ENCODE peak calls at places on chromosomes 3 and 15, in eight cellular contexts. R is activated CD4-positive, alpha-beta T cell treated with anti-CD3 and anti-CD28 coated beads, Interleukin-2, amount 10 ng/mL, durations not matched to agents 7 days and 5 days; P is activated CD8-positive, alpha-beta T cell treated with anti-CD3 and anti-CD28 coated beads for 36 hours; A is psoas muscle; C is mammary epithelial cell; I is GDM1; Z is gastrocnemius medialis; F is mesendoderm. M is an unnamed sample.

GRCh38 chr15:42832577-42832976 is 88.0 kb downstream of the TTBK2 start:
- DNase-seq in Z (no peak), P (no peak), R (no peak), A (no peak), I (no peak), C (peak; percentile 96), F (no peak), M (no peak)

GRCh38 chr3:45029216-45029615 is 3.1 kb downstream of the CLEC3B start:
- DNase-seq in I (no peak), P (no peak), R (no peak), Z (no peak), F (no peak), A (no peak), C (no peak), M (no peak)

GRCh38 chr3:9810357-9810726 is 280 bp downstream of the TTLL3 start:
- DNase-seq in P (no peak), F (peak; percentile 34), R (no peak), A (no peak), C (no peak), I (no peak), Z (no peak), M (no peak)

GRCh38 chr15:92226020-92226612 is 167.6 kb upstream of the ST8SIA2 start:
- DNase-seq in A (no peak), I (no peak), C (peak; percentile 37), Z (no peak), P (no peak), F (peak; percentile 71), R (no peak), M (no peak)

GRCh38 chr3:51063074-51063473 is 322.0 kb upstream of the MANF start:
- DNase-seq in R (no peak), Z (no peak), I (no peak), C (no peak), F (no peak), P (no peak), A (peak; percentile 51), M (no peak)

GRCh38 chr3:33791477-33792166 is 6.8 kb upstream of the PDCD6IP start:
- DNase-seq in I (peak; percentile 31), R (no peak), A (no peak), C (peak; percentile 100), Z (no peak), F (no peak), P (peak; percentile 45), M (no peak)

GRCh38 chr3:34837848-34838741 is 801.2 kb upstream of the ARPP21 start:
- DNase-seq in C (no peak), F (no peak), I (no peak), A (no peak), P (no peak), R (no peak), Z (no peak), M (no peak)

GRCh38 chr3:100047455-100048141 is 66.7 kb downstream of the FILIP1L start:
- DNase-seq in F (no peak), I (peak; percentile 28), C (peak; percentile 97), A (no peak), P (no peak), Z (peak; percentile 40), R (no peak), M (no peak)

GRCh38 chr15:48962662-48963523 is 826 bp downstream of the SHC4 start:
- DNase-seq in C (peak; percentile 59), F (peak; percentile 49), P (peak; percentile 33), I (no peak), R (no peak), Z (peak; percentile 66), A (peak; percentile 74), M (no peak)

GRCh38 chr3:143585720-143586456 is 262.4 kb downstream of the SLC9A9 start:
- DNase-seq in F (no peak), C (no peak), I (no peak), Z (no peak), R (no peak), P (peak; percentile 24), A (no peak), M (no peak)

GRCh38 chr3:39781632-39782031 is 27.8 kb upstream of the MYRIP start:
- DNase-seq in P (no peak), F (no peak), A (no peak), I (no peak), C (no peak), R (no peak), Z (no peak), M (no peak)

GRCh38 chr3:157572559-157573270 is 69.5 kb upstream of the VEPH1 start:
- DNase-seq in C (peak; percentile 32), R (peak; percentile 33), Z (no peak), A (no peak), P (peak; percentile 25), F (peak; percentile 62), I (no peak), M (no peak)

GRCh38 chr3:24394754-24395153 is 99.9 kb downstream of the THRB start:
- DNase-seq in A (no peak), I (no peak), R (no peak), Z (no peak), F (no peak), C (no peak), P (no peak), M (no peak)

GRCh38 chr3:112671930-112672715 is 31.2 kb upstream of the CCDC80 start:
- DNase-seq in F (peak; percentile 44), A (no peak), I (no peak), Z (no peak), P (peak; percentile 26), R (peak; percentile 23), C (peak; percentile 50), M (no peak)

GRCh38 chr3:157769378-157769777 is 266.2 kb upstream of the VEPH1 start:
- DNase-seq in F (peak; percentile 27), P (no peak), A (no peak), I (no peak), R (no peak), C (no peak), Z (no peak), M (no peak)

GRCh38 chr3:157089455-157090221 is 70.3 kb downstream of the CCNL1 start:
- DNase-seq in A (no peak), Z (no peak), R (peak; percentile 16), C (peak; percentile 35), P (no peak), F (peak; percentile 27), I (no peak), M (no peak)

GRCh38 chr3:25456723-25457122 is 28.7 kb downstream of the RARB start:
- DNase-seq in R (no peak), Z (no peak), C (no peak), I (no peak), P (no peak), F (no peak), A (no peak), M (no peak)

GRCh38 chr3:150330872-150331271 is 77.2 kb upstream of the TSC22D2 start:
- DNase-seq in F (no peak), P (no peak), Z (no peak), A (no peak), R (no peak), I (no peak), C (no peak), M (no peak)

GRCh38 chr3:138441256-138441655 is 6.8 kb downstream of the ESYT3 start:
- DNase-seq in R (no peak), C (no peak), A (no peak), I (no peak), F (no peak), Z (no peak), P (no peak), M (no peak)

M was measured in caudate nucleus.